ENCODE peak calls at places on chromosomes 7 and 10, in four cellular contexts. J, T, S and O are unnamed samples.

GRCh38 chr10:97584798-97585438 is 729 bp downstream of the HOGA1 start:
- DNase-seq in J (no peak), T (peak), S (no peak), O (no peak)

GRCh38 chr10:116707981-116708380 is 34.4 kb downstream of the HSPA12A start:
- DNase-seq in J (no peak), T (no peak), S (no peak), O (no peak)

GRCh38 chr7:47570649-47571050 is 11.3 kb downstream of the TNS3 start:
- DNase-seq in J (no peak), T (no peak), S (no peak), O (no peak)

GRCh38 chr7:151341357-151342101 is at the start of gene NUB1:
- DNase-seq in J (peak), T (peak), S (no peak), O (peak)

GRCh38 chr7:94418851-94419250 is 24.2 kb downstream of the COL1A2 start:
- DNase-seq in J (no peak), T (no peak), S (no peak), O (no peak)

GRCh38 chr7:65975814-65976445 is 6.1 kb downstream of the GUSB start:
- DNase-seq in J (no peak), T (no peak), S (no peak), O (no peak)

GRCh38 chr10:112634096-112634830 is 187.2 kb downstream of the VTI1A start:
- DNase-seq in J (no peak), T (no peak), S (no peak), O (no peak)

GRCh38 chr10:100570518-100570865 is 34.7 kb downstream of the HIF1AN start:
- DNase-seq in J (no peak), T (no peak), S (no peak), O (no peak)

GRCh38 chr7:121337398-121337797 is 8.6 kb downstream of the WNT16 start:
- DNase-seq in J (no peak), T (no peak), S (no peak), O (no peak)

GRCh38 chr7:139730746-139731612 is 46.8 kb downstream of the HIPK2 start:
- DNase-seq in J (no peak), T (no peak), S (no peak), O (no peak)

GRCh38 chr7:75649462-75649861 is 89.3 kb downstream of the HIP1 start:
- DNase-seq in J (no peak), T (no peak), S (no peak), O (no peak)

GRCh38 chr10:103836273-103836672 is 19.1 kb downstream of the SH3PXD2A start:
- DNase-seq in J (no peak), T (no peak), S (no peak), O (no peak)

GRCh38 chr10:118957966-118958365 is 71.5 kb upstream of the NANOS1 start:
- DNase-seq in J (no peak), T (no peak), S (no peak), O (no peak)

GRCh38 chr7:27364344-27364758 is 121.7 kb downstream of the EVX1 start:
- DNase-seq in J (no peak), T (no peak), S (no peak), O (no peak)

GRCh38 chr10:103814626-103815370 is 40.6 kb downstream of the SH3PXD2A start:
- DNase-seq in J (no peak), T (no peak), S (no peak), O (no peak)

GRCh38 chr7:2202361-2202761 is 30.4 kb downstream of the MAD1L1 start:
- DNase-seq in J (no peak), T (no peak), S (no peak), O (no peak)

GRCh38 chr7:116710764-116711452 is 38.9 kb downstream of the MET start:
- DNase-seq in J (no peak), T (peak), S (no peak), O (no peak)

GRCh38 chr10:47046321-47047126 is 135.3 kb downstream of the PTPN20 start:
- DNase-seq in J (peak), T (no peak), S (no peak), O (no peak)

GRCh38 chr10:406976-407375 is 271.7 kb downstream of the ZMYND11 start:
- DNase-seq in J (no peak), T (no peak), S (no peak), O (no peak)

GRCh38 chr10:408223-408622 is 273.0 kb downstream of the ZMYND11 start:
- DNase-seq in J (no peak), T (no peak), S (no peak), O (no peak)

GRCh38 chr10:405648-406047 is 270.4 kb downstream of the ZMYND11 start:
- DNase-seq in J (no peak), T (no peak), S (no peak), O (no peak)

GRCh38 chr10:404991-405390 is 269.7 kb downstream of the ZMYND11 start:
- DNase-seq in J (no peak), T (no peak), S (no peak), O (no peak)

GRCh38 chr10:404341-404740 is 269.1 kb downstream of the ZMYND11 start:
- DNase-seq in J (no peak), T (no peak), S (no peak), O (no peak)
- TF ChIP-seq CREB1 in J (no peak), T (no peak), S (no peak), O (no peak)

GRCh38 chr10:74706966-74707365 is 119.4 kb upstream of the KAT6B start:
- DNase-seq in J (no peak), T (no peak), S (no peak), O (no peak)

GRCh38 chr10:74705361-74705980 is 120.9 kb upstream of the KAT6B start:
- DNase-seq in J (no peak), T (no peak), S (no peak), O (no peak)

DNA sequence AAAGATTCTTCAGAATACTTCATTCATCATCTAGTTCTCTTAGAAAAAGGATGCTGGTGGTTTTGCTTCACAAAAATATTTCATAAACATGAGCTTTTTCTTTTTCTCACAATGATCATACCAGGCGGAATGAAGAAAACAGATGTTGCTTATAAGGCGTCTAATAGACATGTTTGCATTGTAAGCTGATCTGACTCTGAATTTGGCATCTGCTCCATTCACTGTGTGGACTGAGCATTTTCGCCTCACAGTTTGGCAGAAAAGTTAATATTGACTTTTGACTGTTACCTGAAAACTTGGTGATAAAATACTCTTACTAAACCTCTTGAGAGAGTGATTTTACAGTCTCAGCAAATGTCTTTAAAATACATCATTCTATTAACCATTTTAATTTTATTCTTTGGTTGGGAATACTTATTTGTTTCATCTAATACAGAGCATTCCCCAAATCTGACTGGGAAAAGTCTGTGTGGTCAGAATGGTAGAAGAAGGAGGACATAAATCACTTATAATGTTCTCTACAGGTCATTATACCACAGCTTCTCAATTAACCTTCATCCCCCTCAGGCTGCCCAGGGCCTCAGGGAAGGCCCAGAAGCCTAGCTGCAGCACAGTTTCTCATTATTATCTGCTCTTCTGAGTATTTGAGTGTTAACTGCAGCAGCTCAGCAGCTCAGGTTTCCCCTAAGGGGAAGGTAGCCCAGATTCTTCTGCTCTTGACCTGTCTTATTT is 121.6 kb upstream of the KAT6B start:
- DNase-seq in J (no peak), T (peak), S (no peak), O (no peak)
- TF ChIP-seq CREM in J (no peak), T (no peak), S (no peak), O (no peak)

DNA sequence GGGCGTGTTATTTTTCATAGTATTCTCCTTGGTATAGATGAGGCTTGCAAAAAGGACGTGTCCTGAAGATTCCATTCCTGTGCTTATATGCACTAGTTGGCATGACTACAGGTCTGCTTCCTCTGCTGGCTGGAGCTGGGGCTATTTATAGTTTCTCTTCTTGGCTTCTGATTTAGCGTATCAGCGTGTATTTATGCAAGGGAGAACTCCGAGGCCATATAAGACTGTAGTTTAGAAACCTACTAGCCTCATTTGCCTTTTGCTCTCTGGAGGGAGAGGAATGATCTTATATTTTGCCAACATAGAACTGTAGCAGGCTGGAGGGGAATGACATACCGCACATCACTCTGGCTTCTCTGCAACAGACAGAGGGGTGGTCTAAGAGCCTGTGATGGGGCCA is 39.7 kb downstream of the CACNB2 start:
- DNase-seq in J (no peak), T (no peak), S (no peak), O (no peak)
- TF ChIP-seq CREB1 in J (no peak), T (no peak), S (no peak), O (no peak)

DNA sequence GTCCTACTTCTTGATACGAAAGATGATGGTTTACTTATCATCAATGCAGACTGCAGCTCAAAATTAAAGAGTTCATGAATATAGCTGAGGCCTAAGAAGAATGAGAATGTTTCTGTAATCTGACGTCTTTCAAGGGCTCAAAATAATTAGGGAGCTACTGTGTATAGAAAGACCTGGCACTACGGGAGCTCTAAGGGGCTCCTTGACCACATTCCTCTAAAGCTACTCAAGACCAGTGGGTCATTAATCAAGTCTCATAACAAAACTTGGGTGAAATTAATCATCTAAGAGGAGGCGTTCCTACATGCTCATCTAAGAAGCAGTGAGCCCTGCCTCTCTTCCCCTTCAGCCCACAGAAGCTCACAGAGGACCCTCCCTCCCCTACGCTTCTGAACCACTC is 863.8 kb upstream of the AUTS2 start:
- DNase-seq in J (no peak), T (no peak), S (no peak), O (no peak)
- TF ChIP-seq CREM in J (no peak), T (no peak), S (no peak), O (no peak)